ENCODE peak calls at places on chromosomes 12 and 14, in eight cellular contexts. V, S, O, T, L, Z, E and G are unnamed samples.

GRCh38 chr14:90522585-90523191 is 125.9 kb downstream of the CALM1 start:
- DNase-seq in V (peak), S (peak), O (peak), T (no peak), L (no peak), Z (no peak), E (peak), G (no peak)

GRCh38 chr12:88726806-88727722 is 146.8 kb upstream of the KITLG start:
- DNase-seq in V (peak), S (no peak), O (no peak), T (no peak), L (no peak), Z (no peak), E (peak), G (no peak)

GRCh38 chr12:31687101-31687527 is 27.6 kb downstream of the ETFBKMT start:
- DNase-seq in V (no peak), S (no peak), O (no peak), T (peak), L (peak), Z (no peak), E (no peak), G (peak)

GRCh38 chr14:35808076-35808657 is 928 bp downstream of the RALGAPA1 start:
- DNase-seq in V (peak), S (no peak), O (no peak), T (peak), L (peak), Z (no peak), E (peak), G (peak)

GRCh38 chr12:45913631-45914030 is 76.7 kb downstream of the SCAF11 start:
- DNase-seq in V (no peak), S (no peak), O (no peak), T (no peak), L (no peak), Z (no peak), E (no peak), G (no peak)

GRCh38 chr12:85683051-85683450 is 153.2 kb downstream of the RASSF9 start:
- DNase-seq in V (no peak), S (no peak), O (no peak), T (no peak), L (no peak), Z (no peak), E (no peak), G (no peak)

GRCh38 chr14:85599939-85600338 is 70.0 kb downstream of the FLRT2 start:
- DNase-seq in V (no peak), S (no peak), O (peak), T (no peak), L (no peak), Z (peak), E (no peak), G (no peak)

GRCh38 chr12:17975763-17976162 is 114.2 kb downstream of the RERGL start:
- DNase-seq in V (no peak), S (no peak), O (no peak), T (no peak), L (no peak), Z (no peak), E (no peak), G (no peak)

GRCh38 chr14:64218344-64219240 is 75.6 kb downstream of the ESR2 start:
- DNase-seq in V (no peak), S (peak), O (peak), T (peak), L (no peak), Z (no peak), E (no peak), G (peak)

GRCh38 chr12:68334136-68334535 is 2.0 kb upstream of the MDM1 start:
- DNase-seq in V (peak), S (no peak), O (no peak), T (no peak), L (no peak), Z (no peak), E (no peak), G (peak)

GRCh38 chr14:100051543-100051942 is 13.7 kb upstream of the EVL start:
- DNase-seq in V (no peak), S (no peak), O (no peak), T (no peak), L (no peak), Z (no peak), E (no peak), G (no peak)

GRCh38 chr14:92693998-92694780 is 54.2 kb downstream of the LGMN start:
- DNase-seq in V (peak), S (no peak), O (peak), T (no peak), L (no peak), Z (no peak), E (no peak), G (no peak)

GRCh38 chr12:127773520-127773919 is 493.4 kb upstream of the TMEM132C start:
- DNase-seq in V (no peak), S (no peak), O (no peak), T (no peak), L (no peak), Z (no peak), E (no peak), G (no peak)

GRCh38 chr12:9649532-9649940 is 20.0 kb upstream of the CLEC2D start:
- DNase-seq in V (peak), S (no peak), O (no peak), T (no peak), L (no peak), Z (no peak), E (peak), G (peak)

GRCh38 chr12:132566551-132567131 is 43.7 kb downstream of the LRCOL1 start:
- DNase-seq in V (no peak), S (no peak), O (no peak), T (no peak), L (no peak), Z (no peak), E (peak), G (no peak)

GRCh38 chr12:990649-991349 is at the start of gene ERC1:
- DNase-seq in V (peak), S (peak), O (peak), T (peak), L (no peak), Z (peak), E (peak), G (peak)

GRCh38 chr12:6927999-6928702 is 392 bp downstream of the ATN1 start:
- DNase-seq in V (no peak), S (peak), O (no peak), T (no peak), L (no peak), Z (no peak), E (no peak), G (no peak)

GRCh38 chr14:105398044-105398725 is at the start of gene TEX22:
- DNase-seq in V (peak), S (peak), O (peak), T (peak), L (peak), Z (peak), E (peak), G (peak)

GRCh38 chr14:38561657-38562056 is 305.8 kb upstream of the CLEC14A start:
- DNase-seq in V (no peak), S (no peak), O (no peak), T (no peak), L (no peak), Z (no peak), E (no peak), G (no peak)

GRCh38 chr12:119202544-119202943 is 23.8 kb downstream of the HSPB8 start:
- DNase-seq in V (no peak), S (no peak), O (no peak), T (no peak), L (no peak), Z (no peak), E (no peak), G (no peak)

GRCh38 chr12:122413516-122414404 is 8.7 kb downstream of the CLIP1 start:
- DNase-seq in V (no peak), S (no peak), O (peak), T (no peak), L (no peak), Z (no peak), E (no peak), G (peak)

GRCh38 chr14:98321838-98322237 is 950.2 kb downstream of the BCL11B start:
- DNase-seq in V (no peak), S (no peak), O (no peak), T (no peak), L (no peak), Z (no peak), E (no peak), G (peak)

GRCh38 chr14:91509083-91509877 is 830 bp downstream of the PPP4R3A start:
- DNase-seq in V (peak), S (peak), O (peak), T (peak), L (no peak), Z (no peak), E (no peak), G (peak)

GRCh38 chr12:46377678-46378077 is 5.1 kb upstream of the SLC38A2 start:
- DNase-seq in V (no peak), S (no peak), O (no peak), T (no peak), L (no peak), Z (no peak), E (no peak), G (no peak)

GRCh38 chr12:23415180-23415579 is 534.3 kb downstream of the SOX5 start:
- DNase-seq in V (no peak), S (no peak), O (no peak), T (no peak), L (no peak), Z (no peak), E (no peak), G (no peak)

GRCh38 chr12:65170245-65170881 is 980 bp downstream of the LEMD3 start:
- DNase-seq in V (peak), S (peak), O (peak), T (peak), L (no peak), Z (no peak), E (peak), G (peak)

GRCh38 chr12:4609071-4609470 is 39.8 kb downstream of the AKAP3 start:
- DNase-seq in V (no peak), S (no peak), O (peak), T (no peak), L (no peak), Z (no peak), E (no peak), G (no peak)

GRCh38 chr14:99730876-99731351 is 46.8 kb downstream of the CYP46A1 start:
- DNase-seq in V (no peak), S (peak), O (no peak), T (peak), L (no peak), Z (no peak), E (no peak), G (no peak)

GRCh38 chr14:105529506-105530445 is 3.4 kb downstream of the TMEM121 start:
- DNase-seq in V (no peak), S (peak), O (no peak), T (no peak), L (no peak), Z (no peak), E (no peak), G (peak)

GRCh38 chr14:74507796-74508195 is 14.2 kb downstream of the ISCA2 start:
- DNase-seq in V (no peak), S (no peak), O (no peak), T (peak), L (no peak), Z (no peak), E (no peak), G (no peak)

GRCh38 chr12:59084758-59085383 is 164.6 kb upstream of the LRIG3 start:
- DNase-seq in V (no peak), S (peak), O (peak), T (no peak), L (no peak), Z (peak), E (peak), G (no peak)

GRCh38 chr14:75277796-75278421 is 719 bp upstream of the FOS start:
- DNase-seq in V (no peak), S (no peak), O (no peak), T (no peak), L (no peak), Z (no peak), E (peak), G (no peak)

GRCh38 chr12:65935906-65936528 is 111.7 kb downstream of the HMGA2 start:
- DNase-seq in V (no peak), S (no peak), O (peak), T (no peak), L (no peak), Z (no peak), E (no peak), G (no peak)

GRCh38 chr14:95683793-95684192 is 2.4 kb upstream of the TCL1B start:
- DNase-seq in V (peak), S (no peak), O (no peak), T (peak), L (no peak), Z (no peak), E (no peak), G (peak)

GRCh38 chr12:118979763-118980406 is 1.5 kb upstream of the SRRM4 start:
- DNase-seq in V (peak), S (peak), O (peak), T (peak), L (peak), Z (no peak), E (peak), G (peak)

GRCh38 chr12:41045509-41045908 is 142.6 kb upstream of the PDZRN4 start:
- DNase-seq in V (no peak), S (no peak), O (no peak), T (no peak), L (no peak), Z (no peak), E (no peak), G (no peak)

GRCh38 chr12:63068857-63069442 is 82.1 kb downstream of the AVPR1A start:
- DNase-seq in V (peak), S (no peak), O (peak), T (no peak), L (no peak), Z (no peak), E (peak), G (peak)

GRCh38 chr14:28142400-28143015 is 624.1 kb upstream of the FOXG1 start:
- DNase-seq in V (peak), S (no peak), O (peak), T (no peak), L (no peak), Z (no peak), E (peak), G (no peak)

GRCh38 chr14:104322531-104323466 is 184.4 kb downstream of the KIF26A start:
- DNase-seq in V (no peak), S (no peak), O (no peak), T (peak), L (no peak), Z (no peak), E (no peak), G (no peak)

GRCh38 chr12:74747305-74747704 is 209.7 kb downstream of the ATXN7L3B start:
- DNase-seq in V (peak), S (no peak), O (no peak), T (no peak), L (no peak), Z (no peak), E (peak), G (no peak)
- TF ChIP-seq CTCF in V (peak), S (no peak), O (no peak), T (no peak), L (no peak), Z (no peak), E (peak), G (no peak)

GRCh38 chr14:52422650-52423356 is 108.7 kb downstream of the PTGER2 start:
- DNase-seq in V (no peak), S (no peak), O (no peak), T (no peak), L (no peak), Z (peak), E (no peak), G (no peak)
- TF ChIP-seq CTCF in V (no peak), S (no peak), O (no peak), T (no peak), L (no peak), Z (no peak), E (no peak), G (no peak)

DNA sequence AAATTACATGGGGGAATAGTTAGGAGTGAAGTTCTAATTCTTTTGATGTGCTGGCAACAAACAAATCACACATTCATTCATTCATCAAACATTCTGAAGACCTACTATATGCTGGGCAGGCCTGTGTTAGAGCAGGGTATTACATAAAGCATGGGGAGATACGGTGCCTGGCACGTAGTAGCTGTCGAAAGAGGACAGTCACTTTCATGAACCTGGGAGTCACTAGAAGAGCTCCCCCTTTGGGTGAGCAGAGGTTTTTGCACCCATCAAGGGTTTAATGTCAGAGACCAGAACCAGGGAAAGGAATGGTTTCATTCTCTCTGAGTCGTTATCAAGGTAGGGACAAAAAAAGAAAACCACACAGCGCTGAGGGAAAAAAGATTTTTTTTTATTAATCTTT is 10.0 kb downstream of the LHX5 start:
- DNase-seq in V (peak), S (no peak), O (peak), T (no peak), L (no peak), Z (no peak), E (no peak), G (peak)
- TF ChIP-seq CTCF in V (peak), S (no peak), O (peak), T (no peak), L (peak), Z (peak), E (peak), G (peak)

DNA sequence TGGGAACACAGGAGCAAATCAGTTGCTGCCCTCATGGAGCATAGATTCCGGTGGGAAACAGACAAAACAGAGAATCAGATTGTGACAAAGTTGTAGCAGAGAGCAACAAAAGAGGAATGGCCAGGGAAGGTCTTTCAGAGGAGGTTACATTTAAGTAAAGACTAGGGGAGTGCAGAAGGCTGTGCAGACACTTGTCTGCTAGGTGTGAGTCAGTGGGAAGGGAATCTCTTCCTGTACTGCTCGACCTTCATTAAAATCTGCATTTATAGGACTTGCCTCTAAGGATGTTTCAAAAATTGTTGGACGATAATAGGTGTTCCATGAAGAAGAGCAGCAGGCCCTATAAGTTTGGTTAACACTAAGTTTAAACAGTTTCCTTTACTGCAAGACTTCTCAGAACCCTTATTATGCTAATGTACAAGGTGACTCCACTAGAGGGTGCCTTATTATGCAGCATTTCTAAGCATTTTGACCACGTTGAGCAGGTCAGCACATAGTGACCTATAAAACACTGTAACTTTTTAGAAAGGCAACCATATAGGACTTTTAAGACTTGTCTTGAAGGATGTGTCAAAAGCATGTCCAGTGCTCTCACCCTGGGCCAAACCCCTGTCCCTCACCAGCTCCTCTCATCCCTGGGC is 91.8 kb upstream of the RIC8B start:
- DNase-seq in V (peak), S (no peak), O (peak), T (no peak), L (peak), Z (no peak), E (peak), G (peak)
- TF ChIP-seq CTCF in V (peak), S (peak), O (peak), T (no peak), L (peak), Z (peak), E (peak), G (peak)

DNA sequence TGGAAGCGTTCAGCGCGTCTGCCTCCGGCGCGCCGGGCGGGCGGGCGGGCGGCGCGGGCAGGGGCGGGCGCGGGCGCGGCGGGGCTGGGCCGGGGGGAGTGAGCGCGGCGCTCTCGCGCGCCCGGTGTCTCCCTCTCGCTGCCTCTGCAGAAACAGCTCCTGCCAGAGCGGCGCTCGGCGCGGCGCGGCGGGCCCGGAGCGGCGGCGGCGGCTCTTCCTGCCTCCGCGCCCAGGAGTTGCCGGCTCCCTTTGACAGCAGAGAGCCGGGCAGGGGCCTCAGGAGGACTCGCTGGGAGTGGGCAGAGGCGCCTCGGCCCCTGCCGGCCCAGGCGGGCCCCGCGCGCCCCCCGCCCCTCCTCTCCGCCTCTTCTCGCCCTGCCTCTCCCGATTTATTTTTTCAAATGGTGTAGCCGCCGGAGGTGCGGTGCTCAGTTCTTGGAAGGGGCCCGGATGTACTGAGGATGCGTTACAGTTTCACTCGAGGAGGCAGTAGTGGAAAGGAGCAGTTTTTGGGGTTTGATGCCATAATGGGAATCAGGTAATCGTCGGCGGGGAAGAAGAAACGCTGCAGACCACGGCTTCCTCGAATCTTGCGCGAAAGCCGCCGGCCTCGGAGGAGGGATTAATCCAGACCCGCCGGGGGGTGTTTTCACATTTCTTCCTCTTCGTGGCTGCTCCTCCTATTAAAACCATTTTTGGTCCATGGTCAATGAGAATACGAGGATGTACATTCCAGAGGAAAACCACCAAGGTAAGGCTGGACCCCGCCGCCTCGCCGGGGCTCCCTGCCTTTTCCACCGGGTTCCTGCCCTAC is at the start of gene CACNA1C:
- DNase-seq in V (peak), S (peak), O (peak), T (peak), L (no peak), Z (no peak), E (peak), G (peak)
- TF ChIP-seq CTCF in V (no peak), S (peak), O (no peak), T (peak), L (no peak), Z (peak), E (peak), G (no peak)

DNA sequence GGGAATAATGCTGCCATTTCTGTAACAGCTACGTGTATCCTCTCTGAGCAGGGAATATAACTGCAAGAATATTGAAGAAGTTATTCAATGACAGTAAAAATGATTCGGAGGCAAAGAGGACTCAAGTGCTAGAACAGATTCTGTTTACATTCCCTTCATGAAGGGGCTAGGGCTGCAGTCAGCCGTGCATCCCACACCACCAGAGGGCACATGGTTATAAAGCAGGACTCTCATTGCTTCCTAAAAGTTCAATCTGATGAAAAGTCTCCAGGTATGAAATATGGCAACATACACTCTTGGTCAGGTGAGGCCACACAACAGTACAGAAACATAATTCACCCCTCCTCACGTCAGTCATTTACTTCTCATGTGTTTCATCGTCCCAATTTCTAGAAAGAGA is 34.0 kb downstream of the TCHP start:
- DNase-seq in V (no peak), S (no peak), O (peak), T (no peak), L (no peak), Z (no peak), E (no peak), G (peak)
- TF ChIP-seq CTCF in V (peak), S (peak), O (peak), T (no peak), L (peak), Z (peak), E (peak), G (peak)